ENCODE peak calls at places on chromosomes 2 and 18, in eight cellular contexts. One of them, this sample, is unnamed.

GRCh38 chr2:233047667-233048066 is 12.5 kb upstream of the INPP5D start:
- DNase-seq in kidney: no peak
- DNase-seq in keratinocyte: no peak
- DNase-seq in mammary epithelial cell: no peak
- DNase-seq in GM12878: no peak
- DNase-seq in neural progenitor cell: no peak
- DNase-seq in IMR-90: no peak
- DNase-seq in MM.1S: no peak
- DNase-seq in this sample: no peak

GRCh38 chr2:42663106-42663755 is 94.8 kb downstream of the MTA3 start:
- DNase-seq in kidney: peak; percentile 82
- DNase-seq in keratinocyte: peak; percentile 5
- DNase-seq in mammary epithelial cell: peak; percentile 46
- DNase-seq in GM12878: peak; percentile 46
- DNase-seq in neural progenitor cell: peak; percentile 86
- DNase-seq in IMR-90: peak; percentile 77
- DNase-seq in MM.1S: peak; percentile 71
- DNase-seq in this sample: peak; percentile 63

GRCh38 chr2:236085647-236086046 is 82.5 kb downstream of the GBX2 start:
- DNase-seq in kidney: no peak
- DNase-seq in keratinocyte: no peak
- DNase-seq in mammary epithelial cell: no peak
- DNase-seq in GM12878: no peak
- DNase-seq in neural progenitor cell: peak; percentile 77
- DNase-seq in IMR-90: no peak
- DNase-seq in MM.1S: no peak
- DNase-seq in this sample: peak; percentile 43

GRCh38 chr2:181806039-181806392 is 85.5 kb upstream of the ITPRID2 start:
- DNase-seq in kidney: no peak
- DNase-seq in keratinocyte: no peak
- DNase-seq in mammary epithelial cell: no peak
- DNase-seq in GM12878: no peak
- DNase-seq in neural progenitor cell: no peak
- DNase-seq in IMR-90: no peak
- DNase-seq in MM.1S: no peak
- DNase-seq in this sample: no peak

GRCh38 chr2:185738679-185739472 is at the start of gene FSIP2:
- DNase-seq in kidney: peak; percentile 81
- DNase-seq in keratinocyte: no peak
- DNase-seq in mammary epithelial cell: peak; percentile 74
- DNase-seq in GM12878: no peak
- DNase-seq in neural progenitor cell: peak; percentile 96
- DNase-seq in IMR-90: peak; percentile 9
- DNase-seq in MM.1S: peak; percentile 82
- DNase-seq in this sample: peak; percentile 83

GRCh38 chr2:14137643-14138042 is 494.9 kb upstream of the LRATD1 start:
- DNase-seq in kidney: no peak
- DNase-seq in keratinocyte: no peak
- DNase-seq in mammary epithelial cell: no peak
- DNase-seq in GM12878: no peak
- DNase-seq in neural progenitor cell: peak; percentile 54
- DNase-seq in IMR-90: no peak
- DNase-seq in MM.1S: no peak
- DNase-seq in this sample: no peak

GRCh38 chr2:6845903-6846302 is 19.8 kb downstream of the CMPK2 start:
- DNase-seq in kidney: no peak
- DNase-seq in keratinocyte: no peak
- DNase-seq in mammary epithelial cell: no peak
- DNase-seq in GM12878: no peak
- DNase-seq in neural progenitor cell: no peak
- DNase-seq in IMR-90: no peak
- DNase-seq in MM.1S: no peak
- DNase-seq in this sample: no peak

GRCh38 chr2:148643998-148644884 is at the start of gene EPC2:
- DNase-seq in kidney: peak; percentile 96
- DNase-seq in keratinocyte: no peak
- DNase-seq in mammary epithelial cell: peak; percentile 80
- DNase-seq in GM12878: peak; percentile 56
- DNase-seq in neural progenitor cell: peak; percentile 92
- DNase-seq in IMR-90: peak; percentile 80
- DNase-seq in MM.1S: peak; percentile 82
- DNase-seq in this sample: peak; percentile 88

GRCh38 chr18:25298853-25299274 is 53.1 kb downstream of the ZNF521 start:
- DNase-seq in kidney: no peak
- DNase-seq in keratinocyte: no peak
- DNase-seq in mammary epithelial cell: peak; percentile 86
- DNase-seq in GM12878: no peak
- DNase-seq in neural progenitor cell: no peak
- DNase-seq in IMR-90: peak; percentile 99
- DNase-seq in MM.1S: no peak
- DNase-seq in this sample: no peak

GRCh38 chr2:217279130-217279529 is 419.3 kb upstream of the TNP1 start:
- DNase-seq in kidney: no peak
- DNase-seq in keratinocyte: no peak
- DNase-seq in mammary epithelial cell: no peak
- DNase-seq in GM12878: no peak
- DNase-seq in neural progenitor cell: no peak
- DNase-seq in IMR-90: peak; percentile 59
- DNase-seq in MM.1S: no peak
- DNase-seq in this sample: no peak

GRCh38 chr2:105802587-105802986 is 57.9 kb downstream of the NCK2 start:
- DNase-seq in kidney: no peak
- DNase-seq in keratinocyte: no peak
- DNase-seq in mammary epithelial cell: peak; percentile 47
- DNase-seq in GM12878: peak; percentile 74
- DNase-seq in neural progenitor cell: no peak
- DNase-seq in IMR-90: no peak
- DNase-seq in MM.1S: peak; percentile 30
- DNase-seq in this sample: no peak

GRCh38 chr2:121052507-121052906 is 232.5 kb downstream of the TFCP2L1 start:
- DNase-seq in kidney: no peak
- DNase-seq in keratinocyte: no peak
- DNase-seq in mammary epithelial cell: no peak
- DNase-seq in GM12878: no peak
- DNase-seq in neural progenitor cell: no peak
- DNase-seq in IMR-90: no peak
- DNase-seq in MM.1S: no peak
- DNase-seq in this sample: no peak

GRCh38 chr2:121058852-121059558 is 226.0 kb downstream of the TFCP2L1 start:
- DNase-seq in kidney: peak; percentile 49
- DNase-seq in keratinocyte: no peak
- DNase-seq in mammary epithelial cell: no peak
- DNase-seq in GM12878: no peak
- DNase-seq in neural progenitor cell: no peak
- DNase-seq in IMR-90: no peak
- DNase-seq in MM.1S: no peak
- DNase-seq in this sample: no peak

GRCh38 chr2:121052023-121052422 is 233.0 kb downstream of the TFCP2L1 start:
- DNase-seq in kidney: no peak
- DNase-seq in keratinocyte: no peak
- DNase-seq in mammary epithelial cell: no peak
- DNase-seq in GM12878: no peak
- DNase-seq in neural progenitor cell: no peak
- DNase-seq in IMR-90: no peak
- DNase-seq in MM.1S: no peak
- DNase-seq in this sample: no peak

GRCh38 chr2:121055501-121055900 is 229.5 kb downstream of the TFCP2L1 start:
- DNase-seq in kidney: peak; percentile 24
- DNase-seq in keratinocyte: no peak
- DNase-seq in mammary epithelial cell: no peak
- DNase-seq in GM12878: no peak
- DNase-seq in neural progenitor cell: no peak
- DNase-seq in IMR-90: no peak
- DNase-seq in MM.1S: no peak
- DNase-seq in this sample: no peak

DNA sequence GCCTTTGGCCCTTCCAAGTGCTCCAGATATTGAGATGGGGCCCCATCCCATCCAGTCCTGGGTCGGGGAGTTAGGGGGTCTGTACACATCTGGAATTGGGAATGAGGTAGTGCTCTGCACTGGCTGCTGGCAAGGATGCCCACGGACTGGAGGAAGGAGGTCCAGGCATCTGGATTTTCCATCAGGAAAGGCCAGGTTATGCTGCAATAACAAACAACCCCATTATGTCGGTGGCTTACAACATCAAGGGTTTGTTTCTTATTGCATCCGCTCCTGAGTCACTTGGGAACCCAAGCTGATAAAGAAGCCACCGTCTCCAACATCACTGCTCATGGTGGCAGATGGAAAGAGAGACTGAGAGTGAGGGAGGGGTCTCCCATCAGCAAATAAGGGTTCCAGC is 229.9 kb downstream of the TFCP2L1 start:
- DNase-seq in kidney: no peak
- DNase-seq in keratinocyte: no peak
- DNase-seq in mammary epithelial cell: no peak
- DNase-seq in GM12878: no peak
- DNase-seq in neural progenitor cell: no peak
- DNase-seq in IMR-90: no peak
- DNase-seq in MM.1S: no peak
- DNase-seq in this sample: no peak
- H3K9ac ChIP-seq in kidney: no peak overlapping the region
- H3K9ac ChIP-seq in keratinocyte: no peak overlapping the region
- H3K9ac ChIP-seq in mammary epithelial cell: no peak overlapping the region
- H3K9ac ChIP-seq in GM12878: no peak overlapping the region
- H3K9ac ChIP-seq in neural progenitor cell: no peak overlapping the region
- H3K9ac ChIP-seq in IMR-90: no peak overlapping the region
- H3K9ac ChIP-seq in MM.1S: no peak overlapping the region
- H3K9ac ChIP-seq in this sample: peak overlapping the region; percentile 71

DNA sequence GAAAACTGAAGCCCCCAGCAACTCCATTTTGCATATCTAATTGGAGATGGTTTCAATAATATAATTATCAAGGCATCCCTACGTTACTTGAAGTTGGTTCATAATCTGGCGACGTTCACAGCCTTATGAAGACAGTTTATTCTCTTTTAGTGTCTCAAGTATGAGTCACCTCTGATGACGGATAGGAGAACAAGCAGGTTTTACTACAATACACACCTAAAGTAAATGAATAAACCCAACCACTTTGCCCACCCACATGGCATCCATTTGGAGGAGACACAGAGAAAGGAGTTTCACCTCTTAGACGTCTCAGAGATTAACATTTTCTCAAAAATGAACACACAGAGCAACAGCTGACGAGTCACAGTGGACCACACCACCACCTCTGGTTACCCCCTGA is 40.8 kb downstream of the BCL11A start:
- DNase-seq in kidney: no peak
- DNase-seq in keratinocyte: peak; percentile 19
- DNase-seq in mammary epithelial cell: peak; percentile 82
- DNase-seq in GM12878: no peak
- DNase-seq in neural progenitor cell: no peak
- DNase-seq in IMR-90: peak; percentile 17
- DNase-seq in MM.1S: no peak
- DNase-seq in this sample: no peak
- H3K9ac ChIP-seq in kidney: no peak overlapping the region
- H3K9ac ChIP-seq in keratinocyte: no peak overlapping the region
- H3K9ac ChIP-seq in mammary epithelial cell: no peak overlapping the region
- H3K9ac ChIP-seq in GM12878: no peak overlapping the region
- H3K9ac ChIP-seq in neural progenitor cell: no peak overlapping the region
- H3K9ac ChIP-seq in IMR-90: no peak overlapping the region
- H3K9ac ChIP-seq in MM.1S: no peak overlapping the region
- H3K9ac ChIP-seq in this sample: no peak overlapping the region

GRCh38 chr18:10660485-10660884 is 134.7 kb downstream of the NAPG start:
- DNase-seq in kidney: peak; percentile 87
- DNase-seq in keratinocyte: no peak
- DNase-seq in mammary epithelial cell: no peak
- DNase-seq in GM12878: peak; percentile 24
- DNase-seq in neural progenitor cell: no peak
- DNase-seq in IMR-90: peak; percentile 58
- DNase-seq in MM.1S: no peak
- DNase-seq in this sample: no peak
- H3K9ac ChIP-seq in kidney: no peak overlapping the region
- H3K9ac ChIP-seq in keratinocyte: no peak overlapping the region
- H3K9ac ChIP-seq in mammary epithelial cell: no peak overlapping the region
- H3K9ac ChIP-seq in GM12878: no peak overlapping the region
- H3K9ac ChIP-seq in neural progenitor cell: no peak overlapping the region
- H3K9ac ChIP-seq in IMR-90: no peak overlapping the region
- H3K9ac ChIP-seq in MM.1S: no peak overlapping the region
- H3K9ac ChIP-seq in this sample: no peak overlapping the region

GRCh38 chr2:156436477-156437085 is 402 bp downstream of the GPD2 start:
- DNase-seq in kidney: no peak
- DNase-seq in keratinocyte: no peak
- DNase-seq in mammary epithelial cell: no peak
- DNase-seq in GM12878: no peak
- DNase-seq in neural progenitor cell: peak; percentile 33
- DNase-seq in IMR-90: peak; percentile 32
- DNase-seq in MM.1S: peak; percentile 34
- DNase-seq in this sample: peak; percentile 6

GRCh38 chr2:156435392-156435724 is 821 bp upstream of the GPD2 start:
- DNase-seq in kidney: no peak
- DNase-seq in keratinocyte: no peak
- DNase-seq in mammary epithelial cell: no peak
- DNase-seq in GM12878: no peak
- DNase-seq in neural progenitor cell: no peak
- DNase-seq in IMR-90: no peak
- DNase-seq in MM.1S: no peak
- DNase-seq in this sample: no peak

GRCh38 chr2:156435725-156436476 is at the start of gene GPD2:
- DNase-seq in kidney: peak; percentile 98
- DNase-seq in keratinocyte: no peak
- DNase-seq in mammary epithelial cell: peak; percentile 61
- DNase-seq in GM12878: no peak
- DNase-seq in neural progenitor cell: peak; percentile 94
- DNase-seq in IMR-90: peak; percentile 82
- DNase-seq in MM.1S: peak; percentile 15
- DNase-seq in this sample: peak; percentile 80

GRCh38 chr2:156437272-156437671 is 1.1 kb downstream of the GPD2 start:
- DNase-seq in kidney: no peak
- DNase-seq in keratinocyte: no peak
- DNase-seq in mammary epithelial cell: no peak
- DNase-seq in GM12878: no peak
- DNase-seq in neural progenitor cell: peak; percentile 5
- DNase-seq in IMR-90: peak; percentile 43
- DNase-seq in MM.1S: no peak
- DNase-seq in this sample: no peak

DNA sequence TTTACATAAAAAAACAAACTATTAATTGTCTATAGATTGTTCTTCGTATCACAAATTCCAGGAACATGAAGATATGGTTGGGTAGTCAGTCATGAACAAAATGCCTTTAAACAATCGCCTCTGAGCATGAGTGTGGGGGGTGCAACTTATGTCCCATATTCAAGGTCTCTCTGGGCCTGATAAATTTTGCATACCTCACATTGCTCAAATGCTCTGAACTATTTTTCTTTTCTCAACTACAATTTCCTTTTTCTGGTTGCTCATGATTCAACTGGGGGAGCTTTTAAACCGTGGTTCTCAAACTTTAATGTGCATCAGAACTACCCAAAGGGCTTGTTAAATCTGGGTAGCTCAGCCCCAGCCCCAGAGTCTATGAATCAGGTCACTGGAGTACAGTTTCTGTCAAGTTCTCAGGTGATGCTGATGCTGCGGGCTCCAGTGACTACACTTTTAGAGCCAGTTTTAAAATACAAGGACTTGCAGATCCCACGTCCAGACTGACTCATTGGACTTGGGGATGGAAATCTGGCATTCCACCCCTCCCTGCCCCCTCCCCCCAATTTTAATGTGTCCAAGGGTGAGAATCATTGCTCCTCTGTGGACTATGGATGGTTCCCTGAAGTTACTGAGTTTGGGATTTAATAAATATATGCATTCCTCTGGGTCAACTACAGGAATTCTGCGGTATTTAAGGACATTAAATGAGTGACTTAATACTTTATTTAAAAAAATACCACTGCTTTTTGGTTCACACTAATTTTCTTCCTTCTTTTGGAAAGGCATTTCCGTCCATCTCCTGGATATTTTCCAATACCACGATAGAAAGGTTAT is 1.5 kb upstream of the GPD2 start:
- DNase-seq in kidney: no peak
- DNase-seq in keratinocyte: no peak
- DNase-seq in mammary epithelial cell: no peak
- DNase-seq in GM12878: no peak
- DNase-seq in neural progenitor cell: peak; percentile 2
- DNase-seq in IMR-90: peak; percentile 32
- DNase-seq in MM.1S: no peak
- DNase-seq in this sample: no peak
- H3K9ac ChIP-seq in kidney: peak overlapping the region; percentile 89
- H3K9ac ChIP-seq in keratinocyte: peak overlapping the region; percentile 77
- H3K9ac ChIP-seq in mammary epithelial cell: peak overlapping the region; percentile 94
- H3K9ac ChIP-seq in GM12878: no peak overlapping the region
- H3K9ac ChIP-seq in neural progenitor cell: no peak overlapping the region
- H3K9ac ChIP-seq in IMR-90: peak overlapping the region; percentile 90
- H3K9ac ChIP-seq in MM.1S: no peak overlapping the region
- H3K9ac ChIP-seq in this sample: no peak overlapping the region